ENCODE peak calls at places on chromosomes 7 and 10, in eight cellular contexts. A is psoas muscle, K is amygdala, Y is endothelial cell of umbilical vein, L is bronchial epithelial cell, C is HEK293T, D is T-helper 2 cell, Z is amniotic stem cell. S is an unnamed sample.

GRCh38 chr10:93973748-93974445 is 19.8 kb upstream of the PLCE1 start:
- DNase-seq in D (no peak), K (no peak), L (no peak), A (no peak), Z (no peak), Y (no peak), C (no peak), S (no peak)

GRCh38 chr7:45660901-45661211 is 86.7 kb downstream of the ADCY1 start:
- DNase-seq in L (no peak), D (no peak), Y (no peak), A (no peak), C (no peak), K (no peak), Z (no peak), S (no peak)

GRCh38 chr10:130711072-130711471 is 574.9 kb downstream of the GLRX3 start:
- DNase-seq in L (no peak), D (no peak), C (no peak), Y (no peak), A (no peak), K (no peak), Z (no peak), S (no peak)

GRCh38 chr10:78513986-78514385 is 480.3 kb downstream of the RPS24 start:
- DNase-seq in K (no peak), Y (no peak), L (no peak), Z (no peak), A (no peak), C (no peak), D (no peak), S (no peak)

GRCh38 chr7:46494026-46494425 is 573.0 kb upstream of the IGFBP3 start:
- DNase-seq in A (no peak), Y (no peak), K (no peak), D (no peak), Z (peak; percentile 30), C (no peak), L (no peak), S (no peak)

GRCh38 chr10:46052791-46053375 is 6.8 kb upstream of the MSMB start:
- DNase-seq in Z (no peak), Y (no peak), L (peak; percentile 74), A (no peak), C (no peak), K (no peak), D (no peak), S (no peak)

GRCh38 chr7:132436121-132436520 is 140.1 kb downstream of the PLXNA4 start:
- DNase-seq in K (no peak), L (no peak), A (no peak), Y (no peak), D (no peak), C (no peak), Z (no peak), S (no peak)

GRCh38 chr7:44511863-44512468 is 21.5 kb upstream of the NUDCD3 start:
- DNase-seq in Z (no peak), A (no peak), Y (no peak), C (no peak), D (no peak), L (no peak), K (no peak), S (no peak)

GRCh38 chr10:86709786-86710185 is 41.5 kb downstream of the LDB3 start:
- DNase-seq in Y (no peak), Z (no peak), C (no peak), K (no peak), D (no peak), A (no peak), L (no peak), S (no peak)

GRCh38 chr7:100397336-100398081 is 24.2 kb downstream of the PILRA start:
- DNase-seq in C (no peak), Y (no peak), K (no peak), A (no peak), L (no peak), D (no peak), Z (no peak), S (no peak)

GRCh38 chr10:35611750-35612149 is 6.6 kb downstream of the GJD4 start:
- DNase-seq in A (no peak), C (no peak), Z (no peak), L (no peak), Y (no peak), D (no peak), K (no peak), S (no peak)

GRCh38 chr10:132441818-132442217 is 44.8 kb downstream of the PWWP2B start:
- DNase-seq in L (no peak), K (no peak), Z (no peak), C (no peak), D (no peak), Y (no peak), A (no peak), S (no peak)

GRCh38 chr10:69710008-69710905 is 80.2 kb downstream of the FAM241B start:
- DNase-seq in D (no peak), A (no peak), K (no peak), C (no peak), Y (no peak), L (no peak), Z (no peak), S (no peak)

GRCh38 chr7:3585826-3586225 is 284.8 kb downstream of the SDK1 start:
- DNase-seq in K (no peak), Y (no peak), A (no peak), D (no peak), L (no peak), Z (no peak), C (no peak), S (no peak)

GRCh38 chr7:105940111-105940510 is 23.0 kb upstream of the CDHR3 start:
- DNase-seq in A (no peak), D (no peak), Y (no peak), L (no peak), K (no peak), C (no peak), Z (no peak), S (no peak)

GRCh38 chr7:132752431-132752830 is 176.2 kb upstream of the PLXNA4 start:
- DNase-seq in C (no peak), Y (no peak), K (no peak), D (no peak), Z (no peak), L (no peak), A (no peak), S (no peak)

GRCh38 chr7:142249918-142250317 is 7.9 kb downstream of the PRSS58 start:
- DNase-seq in K (no peak), Y (no peak), Z (no peak), L (no peak), C (no peak), D (no peak), A (no peak), S (no peak)

GRCh38 chr10:124650820-124651401 is 93.3 kb downstream of the FAM53B start:
- DNase-seq in D (peak; percentile 64), C (no peak), K (no peak), Z (no peak), L (no peak), Y (no peak), A (no peak), S (no peak)

GRCh38 chr10:22103701-22104100 is 100.2 kb upstream of the DNAJC1 start:
- DNase-seq in K (no peak), A (no peak), D (no peak), C (peak; percentile 41), L (peak; percentile 34), Z (no peak), Y (peak; percentile 11), S (peak; percentile 15)

GRCh38 chr10:61897671-61898434 is 3.6 kb upstream of the ARID5B start:
- DNase-seq in K (peak; percentile 25), C (peak; percentile 37), A (no peak), Y (peak; percentile 47), Z (no peak), D (no peak), L (peak; percentile 42), S (peak; percentile 51)

GRCh38 chr7:104005197-104005596 is 15.7 kb upstream of the RELN start:
- DNase-seq in D (no peak), C (no peak), A (no peak), K (no peak), Z (no peak), L (no peak), Y (peak; percentile 36), S (no peak)

GRCh38 chr7:124462249-124462648 is 303.3 kb downstream of the GPR37 start:
- DNase-seq in K (no peak), D (no peak), Y (no peak), C (no peak), A (no peak), Z (no peak), L (peak; percentile 89), S (peak; percentile 46)

GRCh38 chr7:41323811-41324210 is 379.1 kb downstream of the INHBA start:
- DNase-seq in K (no peak), D (no peak), A (no peak), L (no peak), Z (no peak), Y (no peak), C (no peak), S (peak; percentile 23)

GRCh38 chr10:19843487-19843886 is 27.3 kb downstream of the PLXDC2 start:
- DNase-seq in Y (no peak), D (no peak), A (no peak), C (no peak), L (no peak), K (no peak), Z (no peak), S (peak; percentile 15)

GRCh38 chr10:103507235-103508191 is 14.0 kb downstream of the NEURL1 start:
- DNase-seq in C (peak; percentile 10), K (no peak), D (no peak), L (no peak), Y (no peak), A (no peak), Z (no peak), S (no peak)

GRCh38 chr10:114634607-114634974 is 23.5 kb downstream of the ABLIM1 start:
- DNase-seq in C (peak; percentile 62), A (peak; percentile 46), L (peak; percentile 84), Z (peak; percentile 98), K (no peak), Y (peak; percentile 96), D (no peak), S (peak; percentile 98)

GRCh38 chr10:46558411-46559185 is 2.1 kb upstream of the GPRIN2 start:
- DNase-seq in D (no peak), Z (no peak), L (no peak), Y (no peak), C (no peak), K (no peak), A (no peak), S (no peak)

GRCh38 chr10:131706952-131707351 is 193.9 kb upstream of the PPP2R2D start:
- DNase-seq in K (no peak), D (no peak), C (no peak), Z (no peak), A (no peak), L (no peak), Y (no peak), S (no peak)

GRCh38 chr7:131455546-131455945 is 100.9 kb downstream of the PODXL start:
- DNase-seq in D (no peak), Z (no peak), K (no peak), C (no peak), A (no peak), Y (no peak), L (no peak), S (peak; percentile 93)

GRCh38 chr10:102578782-102579181 is 65.5 kb upstream of the TRIM8 start:
- DNase-seq in C (no peak), Y (no peak), K (no peak), Z (no peak), D (no peak), A (no peak), L (no peak), S (no peak)

GRCh38 chr7:79293655-79294142 is 159.8 kb downstream of the MAGI2 start:
- DNase-seq in Z (no peak), Y (no peak), D (no peak), L (peak; percentile 95), K (no peak), C (no peak), A (no peak), S (peak; percentile 60)

GRCh38 chr10:98349508-98349922 is 65.5 kb downstream of the PYROXD2 start:
- DNase-seq in D (no peak), K (no peak), Y (no peak), C (no peak), L (no peak), A (peak; percentile 66), Z (peak; percentile 84), S (no peak)

GRCh38 chr7:91082854-91083495 is 181.3 kb upstream of the FZD1 start:
- DNase-seq in K (no peak), A (no peak), C (no peak), D (no peak), Z (no peak), L (peak; percentile 30), Y (peak; percentile 41), S (peak; percentile 59)

GRCh38 chr10:74988055-74988773 is 123.2 kb upstream of the SAMD8 start:
- DNase-seq in L (no peak), Z (no peak), Y (no peak), C (no peak), A (no peak), D (no peak), K (no peak), S (no peak)

S was measured in renal cortical epithelial cell.